ENCODE peak calls at places on chromosomes 1 and 21, in seven cellular contexts. One of them, this sample, is unnamed.

GRCh38 chr1:9805006-9805526 is 18.7 kb downstream of the CLSTN1 start:
- DNase-seq in IMR-90: no peak
- DNase-seq in HepG2: no peak
- DNase-seq in K562: no peak
- DNase-seq in SK-N-SH: no peak
- DNase-seq in A549: no peak
- DNase-seq in GM12878: no peak
- DNase-seq in this sample: no peak

GRCh38 chr1:111163363-111163762 is 23.3 kb downstream of the CEPT1 start:
- DNase-seq in K562: no peak
- DNase-seq in HepG2: no peak
- DNase-seq in A549: no peak
- DNase-seq in SK-N-SH: no peak
- DNase-seq in IMR-90: no peak
- DNase-seq in GM12878: no peak
- DNase-seq in this sample: no peak

GRCh38 chr1:203512830-203513578 is 19.1 kb downstream of the OPTC start:
- DNase-seq in K562: no peak
- DNase-seq in SK-N-SH: no peak
- DNase-seq in GM12878: no peak
- DNase-seq in A549: peak
- DNase-seq in HepG2: peak
- DNase-seq in IMR-90: peak
- DNase-seq in this sample: no peak

GRCh38 chr1:223214272-223214807 is 71.3 kb upstream of the TLR5 start:
- DNase-seq in K562: no peak
- DNase-seq in GM12878: no peak
- DNase-seq in SK-N-SH: no peak
- DNase-seq in IMR-90: no peak
- DNase-seq in A549: no peak
- DNase-seq in HepG2: no peak
- DNase-seq in this sample: no peak

GRCh38 chr1:181038399-181038873 is 4.7 kb downstream of the MR1 start:
- DNase-seq in A549: peak
- DNase-seq in SK-N-SH: peak
- DNase-seq in K562: peak
- DNase-seq in HepG2: peak
- DNase-seq in IMR-90: peak
- DNase-seq in GM12878: no peak
- DNase-seq in this sample: peak

GRCh38 chr1:168504064-168504837 is 39.5 kb downstream of the XCL2 start:
- DNase-seq in SK-N-SH: no peak
- DNase-seq in IMR-90: peak
- DNase-seq in GM12878: peak
- DNase-seq in K562: no peak
- DNase-seq in HepG2: no peak
- DNase-seq in A549: peak
- DNase-seq in this sample: no peak

GRCh38 chr1:80083892-80084291 is 1077.4 kb upstream of the ADGRL4 start:
- DNase-seq in A549: peak
- DNase-seq in HepG2: peak
- DNase-seq in SK-N-SH: no peak
- DNase-seq in K562: no peak
- DNase-seq in IMR-90: no peak
- DNase-seq in GM12878: no peak
- DNase-seq in this sample: no peak

GRCh38 chr1:232426801-232427200 is 203.1 kb downstream of the SIPA1L2 start:
- DNase-seq in IMR-90: peak
- DNase-seq in SK-N-SH: no peak
- DNase-seq in K562: no peak
- DNase-seq in A549: no peak
- DNase-seq in HepG2: no peak
- DNase-seq in GM12878: no peak
- DNase-seq in this sample: no peak

GRCh38 chr1:43636006-43636641 is 13.8 kb upstream of the KDM4A start:
- DNase-seq in GM12878: no peak
- DNase-seq in SK-N-SH: no peak
- DNase-seq in K562: no peak
- DNase-seq in IMR-90: no peak
- DNase-seq in HepG2: no peak
- DNase-seq in A549: no peak
- DNase-seq in this sample: no peak

GRCh38 chr1:228058172-228058980 is 24.1 kb upstream of the ARF1 start:
- DNase-seq in A549: no peak
- DNase-seq in SK-N-SH: no peak
- DNase-seq in HepG2: no peak
- DNase-seq in K562: no peak
- DNase-seq in IMR-90: no peak
- DNase-seq in GM12878: no peak
- DNase-seq in this sample: no peak

GRCh38 chr1:153339802-153340201 is 8.8 kb downstream of the PGLYRP4 start:
- DNase-seq in IMR-90: no peak
- DNase-seq in GM12878: no peak
- DNase-seq in SK-N-SH: no peak
- DNase-seq in HepG2: no peak
- DNase-seq in K562: no peak
- DNase-seq in A549: no peak
- DNase-seq in this sample: no peak

GRCh38 chr21:43794311-43794710 is 4.9 kb downstream of the RRP1 start:
- DNase-seq in IMR-90: no peak
- DNase-seq in A549: no peak
- DNase-seq in K562: no peak
- DNase-seq in HepG2: no peak
- DNase-seq in GM12878: no peak
- DNase-seq in SK-N-SH: no peak
- DNase-seq in this sample: no peak

GRCh38 chr1:21321963-21322680 is 31.9 kb upstream of the ECE1 start:
- DNase-seq in HepG2: no peak
- DNase-seq in K562: no peak
- DNase-seq in SK-N-SH: no peak
- DNase-seq in IMR-90: no peak
- DNase-seq in A549: no peak
- DNase-seq in GM12878: no peak
- DNase-seq in this sample: no peak

GRCh38 chr1:115052454-115053083 is 22.9 kb downstream of the TSHB start:
- DNase-seq in GM12878: no peak
- DNase-seq in K562: peak
- DNase-seq in IMR-90: peak
- DNase-seq in SK-N-SH: peak
- DNase-seq in HepG2: peak
- DNase-seq in A549: peak
- DNase-seq in this sample: peak

GRCh38 chr1:200401263-200401662 is 8.6 kb downstream of the ZNF281 start:
- DNase-seq in IMR-90: no peak
- DNase-seq in SK-N-SH: no peak
- DNase-seq in K562: no peak
- DNase-seq in GM12878: no peak
- DNase-seq in A549: no peak
- DNase-seq in HepG2: no peak
- DNase-seq in this sample: no peak

GRCh38 chr1:244064621-244065020 is 13.5 kb downstream of the ZBTB18 start:
- DNase-seq in K562: no peak
- DNase-seq in A549: no peak
- DNase-seq in IMR-90: no peak
- DNase-seq in GM12878: no peak
- DNase-seq in HepG2: no peak
- DNase-seq in SK-N-SH: no peak
- DNase-seq in this sample: no peak

GRCh38 chr1:167196185-167196584 is 24.5 kb upstream of the POU2F1 start:
- DNase-seq in IMR-90: no peak
- DNase-seq in A549: no peak
- DNase-seq in HepG2: no peak
- DNase-seq in SK-N-SH: no peak
- DNase-seq in K562: no peak
- DNase-seq in GM12878: no peak
- DNase-seq in this sample: no peak

GRCh38 chr1:235102259-235102582 is 26.4 kb downstream of the TOMM20 start:
- DNase-seq in A549: no peak
- DNase-seq in HepG2: no peak
- DNase-seq in K562: no peak
- DNase-seq in GM12878: no peak
- DNase-seq in IMR-90: no peak
- DNase-seq in SK-N-SH: no peak
- DNase-seq in this sample: no peak

GRCh38 chr1:235105051-235106043 is 23.3 kb downstream of the TOMM20 start:
- DNase-seq in A549: no peak
- DNase-seq in SK-N-SH: no peak
- DNase-seq in GM12878: peak
- DNase-seq in HepG2: no peak
- DNase-seq in IMR-90: peak
- DNase-seq in K562: no peak
- DNase-seq in this sample: peak

GRCh38 chr1:235101558-235102258 is 26.9 kb downstream of the TOMM20 start:
- DNase-seq in K562: no peak
- DNase-seq in GM12878: no peak
- DNase-seq in A549: no peak
- DNase-seq in IMR-90: no peak
- DNase-seq in SK-N-SH: no peak
- DNase-seq in HepG2: no peak
- DNase-seq in this sample: no peak

GRCh38 chr1:235100124-235100801 is 28.4 kb downstream of the TOMM20 start:
- DNase-seq in A549: no peak
- DNase-seq in IMR-90: no peak
- DNase-seq in HepG2: peak
- DNase-seq in K562: no peak
- DNase-seq in GM12878: peak
- DNase-seq in SK-N-SH: no peak
- DNase-seq in this sample: no peak

GRCh38 chr1:235102993-235103411 is 25.6 kb downstream of the TOMM20 start:
- DNase-seq in GM12878: no peak
- DNase-seq in K562: no peak
- DNase-seq in IMR-90: no peak
- DNase-seq in SK-N-SH: no peak
- DNase-seq in A549: no peak
- DNase-seq in HepG2: no peak
- DNase-seq in this sample: no peak
- TF ChIP-seq USF2 in GM12878: no peak
- TF ChIP-seq USF2 in K562: no peak
- TF ChIP-seq USF2 in IMR-90: no peak
- TF ChIP-seq USF2 in SK-N-SH: no peak
- TF ChIP-seq USF2 in A549: no peak
- TF ChIP-seq USF2 in HepG2: no peak
- TF ChIP-seq USF2 in this sample: no peak

GRCh38 chr1:90987860-90988259 is 34.0 kb downstream of the ZNF644 start:
- DNase-seq in GM12878: no peak
- DNase-seq in K562: no peak
- DNase-seq in A549: no peak
- DNase-seq in HepG2: no peak
- DNase-seq in IMR-90: no peak
- DNase-seq in SK-N-SH: no peak
- DNase-seq in this sample: no peak
- TF ChIP-seq RFX5 in GM12878: no peak
- TF ChIP-seq RFX5 in K562: no peak
- TF ChIP-seq RFX5 in A549: no peak
- TF ChIP-seq RFX5 in HepG2: no peak
- TF ChIP-seq RFX5 in IMR-90: no peak
- TF ChIP-seq RFX5 in SK-N-SH: no peak
- TF ChIP-seq RFX5 in this sample: no peak

DNA sequence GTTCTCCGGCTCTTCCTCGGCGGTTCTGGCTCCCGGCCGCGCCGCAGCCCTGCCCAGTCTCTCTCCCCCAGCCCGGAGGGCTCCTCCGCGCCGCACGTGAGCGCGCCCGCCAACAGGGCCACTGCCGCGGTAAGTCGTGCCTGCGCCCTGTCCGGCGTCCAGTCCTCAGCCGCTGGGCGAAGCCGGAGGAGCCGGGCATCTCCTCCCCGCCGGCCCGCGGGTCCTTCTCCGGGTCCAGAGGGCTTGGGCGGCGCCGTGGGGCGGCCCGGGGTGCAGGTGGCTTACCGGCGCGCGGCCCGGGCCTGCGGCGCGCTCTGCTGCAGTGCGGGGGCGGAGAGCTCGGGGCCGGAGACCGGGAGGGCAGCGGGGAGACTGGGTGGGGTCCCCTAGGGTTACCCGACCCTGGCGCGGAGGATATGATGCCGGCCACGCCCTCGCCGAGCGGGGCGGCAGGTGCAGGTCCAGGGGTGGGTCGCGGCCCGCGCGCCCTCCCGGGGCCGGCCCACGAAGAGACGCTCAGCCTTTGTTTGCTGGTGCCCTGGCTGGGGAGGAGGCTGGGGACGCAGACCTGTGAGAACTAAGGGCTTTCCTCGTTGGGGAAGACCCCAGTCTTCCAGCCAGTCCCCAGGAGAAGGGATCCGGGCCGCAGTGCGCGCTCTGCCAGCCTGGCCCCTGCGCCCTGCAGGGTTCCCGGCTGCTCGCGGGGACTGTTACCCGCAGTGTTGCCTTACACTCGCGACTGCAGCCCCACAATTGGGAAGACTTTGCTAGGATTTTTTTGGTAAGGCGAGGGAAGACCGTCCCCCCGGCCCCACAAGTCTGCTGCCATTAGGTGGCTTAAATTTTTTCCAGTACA is at the start of gene DOP1B:
- DNase-seq in GM12878: no peak
- DNase-seq in IMR-90: no peak
- DNase-seq in A549: no peak
- DNase-seq in SK-N-SH: no peak
- DNase-seq in K562: peak
- DNase-seq in HepG2: no peak
- DNase-seq in this sample: no peak
- TF ChIP-seq USF2 in GM12878: no peak
- TF ChIP-seq USF2 in IMR-90: no peak
- TF ChIP-seq USF2 in A549: no peak
- TF ChIP-seq USF2 in SK-N-SH: no peak
- TF ChIP-seq USF2 in K562: no peak
- TF ChIP-seq USF2 in HepG2: no peak
- TF ChIP-seq USF2 in this sample: no peak

DNA sequence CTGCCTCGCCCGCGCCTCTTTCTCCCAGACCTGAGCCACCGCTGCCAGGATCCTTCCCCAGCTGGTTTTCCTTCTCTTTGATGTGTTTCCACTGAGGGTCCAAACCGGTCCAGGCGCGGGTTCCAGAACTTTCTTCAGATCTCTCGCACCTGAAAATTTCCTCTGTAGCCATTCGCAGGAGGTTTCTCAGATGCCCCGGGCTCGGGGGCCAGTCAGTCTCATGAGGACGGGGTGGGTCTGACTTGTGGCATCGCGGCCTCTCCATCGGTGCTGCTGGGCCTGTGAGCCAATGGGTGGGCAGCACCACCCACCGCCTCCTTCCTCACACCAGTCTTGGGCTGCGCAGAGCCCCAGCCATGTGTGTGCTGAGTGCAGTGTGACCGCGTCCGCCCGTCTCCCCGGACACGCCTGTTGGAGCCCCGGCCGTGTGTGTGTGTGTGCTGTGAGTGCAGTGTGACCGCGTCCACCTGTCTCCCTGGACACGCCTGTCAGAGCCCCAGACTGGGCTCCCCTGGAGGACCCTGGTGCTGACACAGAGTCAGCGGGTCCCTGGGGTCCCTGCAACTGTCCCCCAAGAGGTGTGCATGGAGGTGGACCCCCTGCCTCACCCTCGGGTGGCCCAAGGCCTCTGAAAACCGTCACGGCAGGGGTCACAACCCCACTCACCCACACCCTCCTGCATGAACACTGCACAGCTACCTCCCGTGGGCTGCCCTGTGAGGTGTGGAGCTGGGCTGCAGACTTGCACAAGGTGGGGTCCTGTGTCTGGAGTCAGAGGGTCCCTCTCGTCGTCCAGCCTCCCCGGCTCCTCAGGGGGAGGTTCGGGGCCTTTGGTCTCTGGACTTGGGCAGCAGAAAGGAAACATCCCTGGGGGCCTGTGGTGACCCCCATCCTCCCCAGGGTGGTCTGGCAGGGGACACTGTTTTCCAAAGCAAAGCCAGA is 20.2 kb downstream of the COL18A1 start:
- DNase-seq in GM12878: no peak
- DNase-seq in A549: no peak
- DNase-seq in IMR-90: no peak
- DNase-seq in HepG2: no peak
- DNase-seq in SK-N-SH: no peak
- DNase-seq in K562: no peak
- DNase-seq in this sample: no peak
- TF ChIP-seq RFX5 in GM12878: no peak
- TF ChIP-seq RFX5 in A549: no peak
- TF ChIP-seq RFX5 in IMR-90: no peak
- TF ChIP-seq RFX5 in HepG2: no peak
- TF ChIP-seq RFX5 in SK-N-SH: no peak
- TF ChIP-seq RFX5 in K562: no peak
- TF ChIP-seq RFX5 in this sample: no peak